ENCODE peak calls at places on chromosomes 4 and X, in eight cellular contexts. N is fibroblast of lung; G is lower lobe of right lung; X is mammary epithelial cell; V is ovary; F is heart left ventricle; H is CD8-positive, alpha-beta T cell; O is left lung. C is an unnamed sample. For H3K4me1, the result is how much of the 10 kb centered on the place peaks cover.

GRCh38 chr4:132065940-132066495 is 1083.1 kb upstream of the PCDH10 start:
- DNase-seq in F (no peak), O (no peak), N (peak), X (peak), V (no peak), H (no peak), G (no peak), C (no peak)

GRCh38 chr4:89754531-89754930 is 82.4 kb downstream of the SNCA start:
- DNase-seq in H (no peak), N (peak), F (no peak), O (no peak), X (no peak), G (no peak), V (no peak), C (no peak)

GRCh38 chr4:8688041-8688907 is 95.7 kb downstream of the CPZ start:
- DNase-seq in X (no peak), V (no peak), N (no peak), H (no peak), O (no peak), G (peak), F (no peak), C (no peak)

GRCh38 chrX:36867143-36867542 is 141.0 kb upstream of the FAM47C start:
- DNase-seq in G (no peak), V (no peak), N (peak), X (peak), O (no peak), H (no peak), F (no peak), C (no peak)

GRCh38 chr4:117488692-117489091 is 403.3 kb upstream of the TRAM1L1 start:
- DNase-seq in V (no peak), F (no peak), O (no peak), G (no peak), X (no peak), H (no peak), N (no peak), C (no peak)

GRCh38 chr4:183635333-183635732 is 23.7 kb downstream of the RWDD4 start:
- DNase-seq in G (no peak), N (peak), H (no peak), O (no peak), F (no peak), V (peak), X (no peak), C (no peak)

GRCh38 chr4:140150636-140150885 is 3.4 kb downstream of the MAML3 start:
- DNase-seq in X (peak), V (no peak), H (no peak), F (no peak), G (peak), O (no peak), N (no peak), C (peak)

GRCh38 chr4:40702800-40703151 is 47.0 kb upstream of the NSUN7 start:
- DNase-seq in N (no peak), X (no peak), O (no peak), G (no peak), V (no peak), H (no peak), F (no peak), C (no peak)

GRCh38 chr4:659851-660250 is 14.2 kb downstream of the ATP5ME start:
- DNase-seq in O (no peak), H (no peak), N (no peak), X (no peak), F (peak), V (peak), G (peak), C (no peak)

GRCh38 chr4:81040175-81040659 is 9.7 kb downstream of the BMP3 start:
- DNase-seq in O (no peak), X (peak), G (no peak), H (no peak), V (no peak), F (no peak), N (peak), C (no peak)

GRCh38 chr4:140672366-140672765 is 83.8 kb downstream of the TBC1D9 start:
- DNase-seq in G (no peak), N (no peak), O (no peak), H (no peak), X (no peak), V (no peak), F (no peak), C (no peak)

GRCh38 chrX:4830880-4831557 is 1117.6 kb upstream of the PRKX start:
- DNase-seq in X (peak), O (no peak), N (no peak), H (no peak), F (no peak), V (no peak), G (no peak), C (peak)

GRCh38 chrX:21741869-21742701 is 15.8 kb downstream of the SMPX start:
- DNase-seq in H (no peak), O (no peak), X (no peak), N (no peak), V (no peak), F (peak), G (no peak), C (no peak)

GRCh38 chr4:151604238-151604637 is 156.6 kb downstream of the GATB start:
- DNase-seq in X (no peak), H (no peak), F (no peak), V (no peak), G (no peak), O (no peak), N (peak), C (no peak)

GRCh38 chr4:4362991-4363697 is 23.8 kb upstream of the NSG1 start:
- DNase-seq in X (no peak), O (no peak), H (no peak), V (no peak), N (no peak), F (no peak), G (no peak), C (no peak)

DNA sequence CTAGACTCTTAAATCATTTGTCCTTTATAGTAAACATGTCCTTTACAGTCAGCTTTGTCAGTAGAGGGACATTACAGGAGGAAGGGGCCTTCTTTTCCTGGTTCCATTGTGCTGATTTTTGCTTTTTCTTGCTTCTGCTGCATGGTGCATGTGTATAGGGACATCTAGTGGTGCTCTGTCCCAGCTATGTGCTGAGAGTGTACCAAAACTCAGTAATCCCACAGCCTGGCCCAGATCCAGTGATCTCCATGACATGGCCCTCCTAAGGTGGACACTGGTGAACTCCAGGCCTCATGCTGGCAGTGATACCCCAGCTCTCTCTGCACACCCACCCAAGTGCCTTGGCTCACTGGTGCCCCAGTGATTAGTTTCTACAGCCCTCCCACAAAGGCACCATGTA is 45.2 kb downstream of the MAGEB17 start:
- DNase-seq in X (no peak), G (no peak), O (no peak), N (peak), H (no peak), V (no peak), F (no peak), C (peak)
- H3K4me1 ChIP-seq in X (under half), G (under half), O (under half), N (under half), H (under half), V (under half), F (under half), C (under half)

DNA sequence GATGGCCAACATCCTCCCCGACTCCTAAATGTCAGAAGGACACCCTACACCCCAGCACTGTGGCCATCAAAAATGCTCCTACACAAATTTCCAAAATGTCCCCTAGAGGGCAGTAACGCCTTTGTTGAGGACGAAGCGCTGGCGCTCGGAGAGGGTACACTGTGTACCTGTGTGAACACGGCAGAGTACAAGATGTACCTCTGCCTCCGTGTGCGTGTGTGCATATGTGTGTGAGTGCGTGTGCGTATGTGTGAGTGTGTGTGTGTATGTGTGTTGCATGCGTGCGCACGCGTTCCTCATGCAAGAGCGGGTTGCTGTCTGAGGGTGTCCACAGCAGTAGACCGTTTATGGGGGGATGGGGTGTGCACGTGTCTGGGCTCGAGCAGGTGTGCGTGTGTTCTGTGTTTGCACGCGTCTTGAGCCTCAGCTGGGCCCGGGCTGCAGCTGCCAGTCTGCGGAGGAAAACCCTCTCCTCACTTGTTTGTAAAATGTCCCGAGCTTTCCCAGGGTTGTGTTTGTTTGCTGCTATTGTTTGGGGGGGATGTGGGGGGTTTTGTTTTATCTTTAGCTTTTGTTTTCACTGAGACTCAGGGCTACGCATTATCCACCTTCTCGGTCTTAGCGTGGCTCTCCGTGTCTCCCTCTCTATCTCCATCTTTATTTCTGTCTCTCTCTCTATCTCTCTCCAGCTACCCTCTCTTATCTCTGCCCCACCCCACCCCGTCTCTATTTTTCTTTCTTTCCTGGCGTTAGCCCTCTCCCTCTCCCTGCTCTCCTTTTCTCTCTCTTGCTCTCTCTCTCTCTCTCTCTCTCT is 10.4 kb upstream of the TSPYL2 start:
- DNase-seq in F (peak), V (peak), X (peak), G (peak), N (peak), H (peak), O (no peak), C (peak)
- H3K4me3 ChIP-seq in F (peak), V (peak), X (peak), G (peak), N (peak), H (peak), O (peak), C (no peak)

DNA sequence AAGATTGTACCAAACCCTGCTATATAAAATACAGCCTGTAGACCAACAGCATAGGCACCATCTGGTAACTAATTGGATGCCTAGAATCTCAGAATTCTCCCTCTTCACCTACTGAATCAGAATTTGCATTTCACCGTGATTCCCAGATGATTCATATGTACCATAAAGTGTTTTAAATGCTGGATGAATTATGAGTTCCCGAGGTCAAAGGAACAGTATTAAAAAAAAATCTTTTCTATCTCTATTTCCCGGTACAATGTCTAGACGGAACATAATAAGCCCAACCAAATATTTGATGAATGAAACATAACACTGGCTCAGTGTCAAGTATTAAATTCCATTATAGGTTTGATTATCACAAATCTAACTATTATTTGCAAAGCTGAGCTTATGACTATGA is 280.0 kb downstream of the ANKRD50 start:
- DNase-seq in H (no peak), N (peak), F (no peak), V (no peak), G (no peak), O (no peak), X (peak), C (no peak)
- H3K4me1 ChIP-seq in H (under half), N (under half), F (under half), V (under half), G (under half), O (under half), X (under half), C (under half)

GRCh38 chr4:29259556-29259955 is 1460.6 kb upstream of the PCDH7 start:
- DNase-seq in F (no peak), V (no peak), G (no peak), O (no peak), N (no peak), X (no peak), H (no peak), C (no peak)

DNA sequence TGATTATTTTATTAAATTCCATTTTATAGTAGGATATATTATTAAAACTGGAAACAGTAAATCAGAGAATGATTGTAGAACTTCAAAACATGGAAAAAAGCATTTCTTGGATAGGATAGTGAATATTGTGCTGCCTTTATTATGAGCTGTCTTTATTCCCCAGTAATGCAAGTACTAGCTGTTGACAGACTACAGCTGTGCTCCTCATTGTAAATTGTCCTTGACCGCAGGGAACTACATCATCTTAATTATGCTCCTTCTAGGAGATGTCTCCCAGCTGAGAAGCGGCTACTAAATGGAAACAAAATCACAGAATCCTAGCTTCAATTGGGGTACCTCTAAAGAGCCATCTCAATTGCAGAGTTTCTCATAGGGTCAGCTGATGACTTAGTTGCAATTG is 1457.2 kb upstream of the PCDH7 start:
- DNase-seq in G (no peak), H (no peak), V (no peak), O (no peak), X (no peak), N (peak), F (no peak), C (no peak)
- H3K4me3 ChIP-seq in G (no peak), H (no peak), V (no peak), O (no peak), X (no peak), N (no peak), F (no peak), C (no peak)

GRCh38 chrX:9957743-9958142 is 9.4 kb upstream of the CLDN34 start:
- DNase-seq in G (no peak), V (no peak), H (no peak), F (no peak), N (no peak), X (no peak), O (no peak), C (no peak)

GRCh38 chrX:9958183-9958582 is 9.0 kb upstream of the CLDN34 start:
- DNase-seq in V (no peak), X (no peak), G (no peak), F (no peak), O (no peak), H (no peak), N (no peak), C (no peak)

GRCh38 chrX:9966775-9967408 is at the start of gene CLDN34:
- DNase-seq in F (no peak), H (no peak), X (no peak), O (no peak), G (no peak), V (no peak), N (no peak), C (no peak)

DNA sequence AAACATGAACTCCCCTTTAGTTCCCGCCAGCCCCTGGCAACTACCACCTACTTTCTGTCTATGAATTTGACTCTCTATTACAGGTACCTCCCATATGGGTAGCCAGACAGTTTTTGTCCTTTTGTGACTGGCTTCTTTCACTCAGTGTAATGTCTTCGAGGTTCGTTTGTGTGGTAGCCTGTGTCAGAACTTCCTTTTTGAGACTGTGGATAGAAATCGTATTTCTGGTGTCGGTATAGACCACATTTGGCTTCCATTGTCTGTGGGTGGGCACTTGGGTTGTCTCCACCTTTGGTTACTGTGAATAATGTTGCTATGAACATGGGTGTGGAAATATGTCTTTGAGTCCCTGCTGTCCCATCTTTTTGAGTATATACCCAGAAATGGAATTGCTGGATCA is 5.4 kb upstream of the CLDN34 start:
- DNase-seq in O (no peak), V (no peak), N (no peak), G (no peak), X (no peak), H (no peak), F (no peak), C (no peak)
- H3K4me1 ChIP-seq in O (under half), V (under half), N (under half), G (under half), X (under half), H (under half), F (under half), C (under half)

GRCh38 chr4:169437299-169438047 is 166.7 kb upstream of the SH3RF1 start:
- DNase-seq in X (no peak), F (no peak), V (no peak), H (no peak), O (no peak), N (no peak), G (no peak), C (no peak)
- H3K4me3 ChIP-seq in X (no peak), F (no peak), V (no peak), H (no peak), O (no peak), N (no peak), G (no peak), C (no peak)

DNA sequence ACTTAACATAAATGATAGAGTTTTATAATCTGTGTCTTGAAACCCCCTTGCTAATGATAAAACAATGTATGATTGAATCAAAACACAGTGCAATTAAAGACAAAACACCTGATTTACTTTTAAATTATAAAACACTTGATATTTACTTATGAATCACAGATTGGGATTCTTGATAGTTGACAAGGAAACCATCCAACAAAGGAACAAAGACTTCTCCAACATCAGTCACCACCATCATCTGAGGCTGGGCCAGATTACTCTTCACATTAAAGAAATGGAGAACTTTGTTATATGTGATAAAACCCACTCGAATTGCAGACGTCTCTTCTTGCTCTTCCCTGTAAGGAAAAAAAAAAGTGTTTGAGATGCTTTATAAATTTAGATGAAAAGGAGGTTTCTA is 67.4 kb downstream of the METTL14 start:
- DNase-seq in F (no peak), G (no peak), V (no peak), H (no peak), O (no peak), X (no peak), N (no peak), C (no peak)
- H3K4me1 ChIP-seq in F (under half), G (under half), V (under half), H (under half), O (under half), X (under half), N (under half), C (under half)